ENCODE peak calls at places on chromosome 16, in six cellular contexts. T is NCI-H774; D is HS-27A; J is NCI-H1930; A is IMR-90; L is stimulated activated CD8-positive, alpha-beta memory T cell treated with anti-CD3 and anti-CD28 coated beads, Interleukin-12 subunit alpha, Interleukin-12 subunit beta, amount 100 ng/mL, for 1 hour. E is an unnamed sample.

GRCh38 chr16:11147033-11147848 is 108.8 kb downstream of the SOCS1 start:
- DNase-seq in T (no peak), J (no peak), D (no peak), L (no peak), A (no peak), E (no peak)

GRCh38 chr16:3661311-3661710 is 6.8 kb downstream of the DNASE1 start:
- DNase-seq in D (no peak), A (no peak), T (no peak), J (no peak), L (no peak), E (no peak)

GRCh38 chr16:61590577-61590976 is 445.7 kb downstream of the CDH8 start:
- DNase-seq in J (no peak), L (no peak), T (no peak), D (no peak), A (no peak), E (no peak)

GRCh38 chr16:13873835-13874438 is 46.0 kb upstream of the ERCC4 start:
- DNase-seq in A (peak), L (no peak), J (no peak), D (no peak), T (peak), E (no peak)

GRCh38 chr16:50463581-50464324 is 84.4 kb upstream of the NKD1 start:
- DNase-seq in D (no peak), T (no peak), L (no peak), A (no peak), J (no peak), E (no peak)

GRCh38 chr16:29926675-29927522 is 873 bp upstream of the KCTD13 start:
- DNase-seq in D (no peak), T (peak), J (no peak), A (peak), L (no peak), E (no peak)

GRCh38 chr16:19700319-19700781 is 17.7 kb downstream of the KNOP1 start:
- DNase-seq in T (no peak), J (no peak), D (no peak), A (peak), L (no peak), E (peak)

GRCh38 chr16:49494386-49495150 is 121.0 kb downstream of the C16orf78 start:
- DNase-seq in J (no peak), D (no peak), T (no peak), L (no peak), A (no peak), E (no peak)

GRCh38 chr16:57694556-57695377 is at the start of gene DRC7:
- DNase-seq in J (peak), L (no peak), D (peak), A (peak), T (peak), E (peak)

GRCh38 chr16:50498756-50499155 is 49.4 kb upstream of the NKD1 start:
- DNase-seq in T (no peak), A (no peak), J (no peak), D (no peak), L (no peak), E (no peak)

GRCh38 chr16:12617401-12617819 is 186.3 kb downstream of the CPPED1 start:
- DNase-seq in T (peak), L (no peak), A (no peak), D (no peak), J (no peak), E (no peak)

GRCh38 chr16:85042126-85042525 is 14.5 kb downstream of the KIAA0513 start:
- DNase-seq in J (no peak), L (no peak), A (no peak), T (no peak), D (no peak), E (no peak)

GRCh38 chr16:49857423-49858181 is 1.7 kb upstream of the ZNF423 start:
- DNase-seq in L (no peak), D (no peak), J (no peak), T (no peak), A (peak), E (peak)

GRCh38 chr16:80682435-80683070 is 121.8 kb downstream of the CDYL2 start:
- DNase-seq in J (no peak), A (peak), T (no peak), D (peak), L (no peak), E (no peak)

GRCh38 chr16:12532871-12533610 is 270.6 kb downstream of the CPPED1 start:
- DNase-seq in L (peak), J (no peak), A (no peak), T (no peak), D (no peak), E (no peak)

GRCh38 chr16:70738083-70738977 is 52.5 kb upstream of the MTSS2 start:
- DNase-seq in A (peak), T (no peak), D (no peak), L (no peak), J (no peak), E (peak)

E was measured in MG63.